ENCODE peak calls at places on chromosomes 4 and X, in six cellular contexts. Z is lower lobe of right lung, U is endodermal cell, O is choroid plexus epithelial cell, E is heart left ventricle, H is AG04450. K is an unnamed sample.

GRCh38 chrX:9874483-9874882 is 88.3 kb downstream of the SHROOM2 start:
- DNase-seq in Z (no peak), U (no peak), O (no peak), E (no peak), H (no peak), K (no peak)

GRCh38 chr4:8029689-8030088 is 90.0 kb upstream of the AFAP1 start:
- DNase-seq in Z (no peak), U (no peak), O (no peak), E (no peak), H (no peak), K (no peak)

GRCh38 chrX:106177106-106177981 is 9.2 kb downstream of the PWWP3B start:
- DNase-seq in Z (no peak), U (peak), O (peak), E (peak), H (no peak), K (no peak)

GRCh38 chr4:13492752-13493151 is 8.6 kb upstream of the RAB28 start:
- DNase-seq in Z (no peak), U (no peak), O (no peak), E (no peak), H (no peak), K (no peak)

GRCh38 chrX:21798677-21799219 is 40.7 kb upstream of the MBTPS2 start:
- DNase-seq in Z (no peak), U (no peak), O (peak), E (no peak), H (peak), K (no peak)

GRCh38 chr4:103008875-103009729 is 10.4 kb downstream of the SLC9B1 start:
- DNase-seq in Z (no peak), U (no peak), O (peak), E (no peak), H (peak), K (peak)

GRCh38 chr4:57342406-57342805 is 232.2 kb upstream of the IGFBP7 start:
- DNase-seq in Z (no peak), U (no peak), O (peak), E (no peak), H (no peak), K (peak)

GRCh38 chr4:87904627-87905026 is 70.9 kb upstream of the SPP1 start:
- DNase-seq in Z (no peak), U (no peak), O (no peak), E (no peak), H (no peak), K (no peak)

GRCh38 chr4:160652790-160653189 is 1511.0 kb downstream of the FSTL5 start:
- DNase-seq in Z (no peak), U (no peak), O (no peak), E (no peak), H (no peak), K (no peak)

GRCh38 chr4:76943790-76944189 is 5.8 kb upstream of the SEPTIN11 start:
- DNase-seq in Z (no peak), U (no peak), O (no peak), E (no peak), H (no peak), K (no peak)

DNA sequence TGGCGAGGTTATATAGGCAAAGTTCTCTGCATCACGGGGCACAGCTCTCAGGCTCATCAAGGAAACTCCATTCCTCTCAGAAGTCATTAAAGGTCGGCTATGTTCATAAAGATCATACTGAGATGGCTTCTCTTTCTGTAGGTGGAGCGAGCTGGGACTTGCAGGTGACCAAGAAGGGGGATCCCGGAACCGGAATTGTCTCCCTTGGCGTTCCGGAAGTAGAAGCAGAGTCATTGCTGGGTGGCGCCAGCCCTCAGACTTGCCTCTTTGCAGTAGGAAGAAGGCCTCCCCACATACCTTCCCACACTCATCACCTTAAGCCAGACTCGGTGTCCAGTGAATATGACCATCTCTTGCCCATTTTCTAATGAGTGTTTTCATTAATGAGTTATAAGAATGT is 17.9 kb upstream of the HPGD start:
- DNase-seq in Z (no peak), U (no peak), O (no peak), E (no peak), H (no peak), K (no peak)
- TF ChIP-seq CTCF in Z (no peak), U (no peak), O (no peak), E (no peak), H (no peak), K (no peak)

GRCh38 chrX:16867947-16868346 is 2.2 kb downstream of the RBBP7 start:
- DNase-seq in Z (no peak), U (no peak), O (no peak), E (no peak), H (no peak), K (no peak)
- H3K4me3 ChIP-seq in Z (no peak), U (peak), O (no peak), E (peak), H (peak), K (no peak)

DNA sequence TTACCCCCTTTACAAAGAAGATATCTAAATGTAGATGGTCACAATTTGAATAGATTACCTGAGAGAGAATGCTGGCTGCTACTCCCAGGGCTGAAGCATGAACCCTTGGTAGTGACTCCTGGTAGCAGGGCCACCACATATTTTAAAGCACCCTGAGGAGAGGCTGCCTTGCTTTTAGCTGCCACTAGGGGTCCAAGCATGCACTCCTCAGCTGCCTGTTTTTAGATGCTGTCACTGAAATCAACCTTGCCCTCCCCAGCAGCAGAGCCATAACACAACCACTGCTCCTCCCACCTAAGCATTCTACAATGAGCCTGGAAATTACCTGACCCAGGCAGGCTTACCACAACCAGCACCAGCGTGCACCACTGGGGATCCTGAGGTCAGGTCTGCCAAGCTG is 850.9 kb downstream of the FAM133A start:
- DNase-seq in Z (no peak), U (peak), O (no peak), E (no peak), H (no peak), K (no peak)
- TF ChIP-seq CTCF in Z (no peak), U (peak), O (no peak), E (no peak), H (no peak), K (peak)

GRCh38 chr4:75668596-75668995 is 4.6 kb downstream of the G3BP2 start:
- DNase-seq in Z (no peak), U (no peak), O (no peak), E (no peak), H (no peak), K (no peak)
- H3K4me3 ChIP-seq in Z (no peak), U (peak), O (no peak), E (no peak), H (no peak), K (no peak)

K was measured in AG09309.